ENCODE peak calls at places on chromosomes 5 and 9, in six cellular contexts. One of them, this sample, is unnamed.

GRCh38 chr9:137423001-137423809 is at the start of the genes EXD3 and NOXA1:
- DNase-seq in WERI-Rb-1: peak
- DNase-seq in upper lobe of right lung: peak
- DNase-seq in mucosa of descending colon: peak
- DNase-seq in pancreas: peak
- DNase-seq in HL-60: peak
- DNase-seq in this sample: peak

GRCh38 chr9:111178361-111179043 is 140.2 kb upstream of the LPAR1 start:
- DNase-seq in upper lobe of right lung: no peak
- DNase-seq in pancreas: no peak
- DNase-seq in mucosa of descending colon: no peak
- DNase-seq in HL-60: no peak
- DNase-seq in WERI-Rb-1: no peak
- DNase-seq in this sample: no peak

GRCh38 chr5:179228341-179229121 is 116.7 kb downstream of the ADAMTS2 start:
- DNase-seq in HL-60: no peak
- DNase-seq in upper lobe of right lung: peak
- DNase-seq in pancreas: no peak
- DNase-seq in WERI-Rb-1: peak
- DNase-seq in mucosa of descending colon: no peak
- DNase-seq in this sample: no peak

GRCh38 chr5:59798862-59799667 is 94.5 kb downstream of the PDE4D start:
- DNase-seq in HL-60: no peak
- DNase-seq in pancreas: peak
- DNase-seq in mucosa of descending colon: peak
- DNase-seq in upper lobe of right lung: no peak
- DNase-seq in WERI-Rb-1: no peak
- DNase-seq in this sample: peak

GRCh38 chr9:112757300-112757883 is 6.8 kb downstream of the SNX30 start:
- DNase-seq in WERI-Rb-1: no peak
- DNase-seq in mucosa of descending colon: no peak
- DNase-seq in HL-60: no peak
- DNase-seq in upper lobe of right lung: no peak
- DNase-seq in pancreas: no peak
- DNase-seq in this sample: peak

GRCh38 chr5:151581841-151582583 is 9.1 kb downstream of the FAT2 start:
- DNase-seq in upper lobe of right lung: no peak
- DNase-seq in mucosa of descending colon: no peak
- DNase-seq in HL-60: no peak
- DNase-seq in WERI-Rb-1: peak
- DNase-seq in pancreas: no peak
- DNase-seq in this sample: peak

GRCh38 chr5:65927497-65928340 is 1.3 kb downstream of the ERBIN start:
- DNase-seq in pancreas: no peak
- DNase-seq in mucosa of descending colon: peak
- DNase-seq in HL-60: peak
- DNase-seq in upper lobe of right lung: no peak
- DNase-seq in WERI-Rb-1: no peak
- DNase-seq in this sample: peak

GRCh38 chr5:149228610-149229297 is 42.9 kb upstream of the AFAP1L1 start:
- DNase-seq in pancreas: peak
- DNase-seq in mucosa of descending colon: peak
- DNase-seq in WERI-Rb-1: no peak
- DNase-seq in HL-60: no peak
- DNase-seq in upper lobe of right lung: no peak
- DNase-seq in this sample: peak

GRCh38 chr5:1343931-1344901 is 683 bp downstream of the CLPTM1L start:
- DNase-seq in upper lobe of right lung: no peak
- DNase-seq in pancreas: peak
- DNase-seq in mucosa of descending colon: peak
- DNase-seq in HL-60: no peak
- DNase-seq in WERI-Rb-1: peak
- DNase-seq in this sample: peak

GRCh38 chr9:4141201-4141750 is 158.6 kb downstream of the GLIS3 start:
- DNase-seq in HL-60: no peak
- DNase-seq in upper lobe of right lung: no peak
- DNase-seq in WERI-Rb-1: no peak
- DNase-seq in pancreas: no peak
- DNase-seq in mucosa of descending colon: no peak
- DNase-seq in this sample: no peak

GRCh38 chr5:52623291-52623690 is 164.4 kb upstream of the ITGA1 start:
- DNase-seq in HL-60: no peak
- DNase-seq in upper lobe of right lung: no peak
- DNase-seq in WERI-Rb-1: no peak
- DNase-seq in mucosa of descending colon: no peak
- DNase-seq in pancreas: no peak
- DNase-seq in this sample: no peak

GRCh38 chr5:96285823-96286222 is 147.2 kb downstream of the PCSK1 start:
- DNase-seq in WERI-Rb-1: no peak
- DNase-seq in upper lobe of right lung: no peak
- DNase-seq in pancreas: no peak
- DNase-seq in mucosa of descending colon: no peak
- DNase-seq in HL-60: no peak
- DNase-seq in this sample: no peak

GRCh38 chr9:126327016-126327749 is 554 bp downstream of the MVB12B start:
- DNase-seq in pancreas: peak
- DNase-seq in upper lobe of right lung: peak
- DNase-seq in mucosa of descending colon: peak
- DNase-seq in WERI-Rb-1: peak
- DNase-seq in HL-60: no peak
- DNase-seq in this sample: no peak

GRCh38 chr9:125538092-125538473 is 168.9 kb downstream of the MAPKAP1 start:
- DNase-seq in upper lobe of right lung: no peak
- DNase-seq in mucosa of descending colon: peak
- DNase-seq in WERI-Rb-1: no peak
- DNase-seq in pancreas: peak
- DNase-seq in HL-60: no peak
- DNase-seq in this sample: peak

GRCh38 chr9:5459289-5459829 is 9.0 kb downstream of the CD274 start:
- DNase-seq in pancreas: no peak
- DNase-seq in upper lobe of right lung: no peak
- DNase-seq in HL-60: peak
- DNase-seq in mucosa of descending colon: no peak
- DNase-seq in WERI-Rb-1: no peak
- DNase-seq in this sample: peak

GRCh38 chr5:152264656-152265055 is 140.4 kb downstream of the NMUR2 start:
- DNase-seq in mucosa of descending colon: no peak
- DNase-seq in upper lobe of right lung: no peak
- DNase-seq in HL-60: no peak
- DNase-seq in pancreas: no peak
- DNase-seq in WERI-Rb-1: no peak
- DNase-seq in this sample: peak

GRCh38 chr9:110847661-110848060 is 179.1 kb downstream of the MUSK start:
- DNase-seq in HL-60: no peak
- DNase-seq in WERI-Rb-1: no peak
- DNase-seq in pancreas: no peak
- DNase-seq in upper lobe of right lung: no peak
- DNase-seq in mucosa of descending colon: no peak
- DNase-seq in this sample: no peak

GRCh38 chr5:162654661-162655406 is 587.3 kb downstream of the GABRG2 start:
- DNase-seq in WERI-Rb-1: no peak
- DNase-seq in HL-60: no peak
- DNase-seq in upper lobe of right lung: no peak
- DNase-seq in pancreas: no peak
- DNase-seq in mucosa of descending colon: no peak
- DNase-seq in this sample: no peak

GRCh38 chr9:77021289-77021927 is 2.0 kb downstream of the FOXB2 start:
- DNase-seq in WERI-Rb-1: no peak
- DNase-seq in pancreas: no peak
- DNase-seq in upper lobe of right lung: no peak
- DNase-seq in HL-60: no peak
- DNase-seq in mucosa of descending colon: no peak
- DNase-seq in this sample: no peak

GRCh38 chr5:78530342-78531096 is 118.1 kb downstream of the LHFPL2 start:
- DNase-seq in mucosa of descending colon: no peak
- DNase-seq in WERI-Rb-1: no peak
- DNase-seq in upper lobe of right lung: no peak
- DNase-seq in HL-60: no peak
- DNase-seq in pancreas: peak
- DNase-seq in this sample: peak

GRCh38 chr9:78030553-78031270 is 899 bp downstream of the GNAQ start:
- DNase-seq in pancreas: peak
- DNase-seq in mucosa of descending colon: peak
- DNase-seq in upper lobe of right lung: peak
- DNase-seq in WERI-Rb-1: peak
- DNase-seq in HL-60: peak
- DNase-seq in this sample: peak
- H3K4me3 ChIP-seq in pancreas: peak
- H3K4me3 ChIP-seq in mucosa of descending colon: peak
- H3K4me3 ChIP-seq in upper lobe of right lung: peak
- H3K4me3 ChIP-seq in WERI-Rb-1: peak
- H3K4me3 ChIP-seq in HL-60: peak
- H3K4me3 ChIP-seq in this sample: peak

GRCh38 chr5:72956324-72957140 is 691 bp downstream of the FCHO2 start:
- DNase-seq in pancreas: peak
- DNase-seq in WERI-Rb-1: peak
- DNase-seq in mucosa of descending colon: peak
- DNase-seq in upper lobe of right lung: peak
- DNase-seq in HL-60: peak
- DNase-seq in this sample: peak

GRCh38 chr5:72957337-72957736 is 1.5 kb downstream of the FCHO2 start:
- DNase-seq in upper lobe of right lung: no peak
- DNase-seq in HL-60: no peak
- DNase-seq in pancreas: no peak
- DNase-seq in mucosa of descending colon: no peak
- DNase-seq in WERI-Rb-1: no peak
- DNase-seq in this sample: no peak

GRCh38 chr5:72955768-72956323 is at the start of gene FCHO2:
- DNase-seq in HL-60: peak
- DNase-seq in WERI-Rb-1: peak
- DNase-seq in mucosa of descending colon: peak
- DNase-seq in upper lobe of right lung: peak
- DNase-seq in pancreas: peak
- DNase-seq in this sample: peak

GRCh38 chr5:72954389-72954788 is 1.5 kb upstream of the FCHO2 start:
- DNase-seq in mucosa of descending colon: no peak
- DNase-seq in pancreas: no peak
- DNase-seq in upper lobe of right lung: no peak
- DNase-seq in HL-60: no peak
- DNase-seq in WERI-Rb-1: no peak
- DNase-seq in this sample: no peak

DNA sequence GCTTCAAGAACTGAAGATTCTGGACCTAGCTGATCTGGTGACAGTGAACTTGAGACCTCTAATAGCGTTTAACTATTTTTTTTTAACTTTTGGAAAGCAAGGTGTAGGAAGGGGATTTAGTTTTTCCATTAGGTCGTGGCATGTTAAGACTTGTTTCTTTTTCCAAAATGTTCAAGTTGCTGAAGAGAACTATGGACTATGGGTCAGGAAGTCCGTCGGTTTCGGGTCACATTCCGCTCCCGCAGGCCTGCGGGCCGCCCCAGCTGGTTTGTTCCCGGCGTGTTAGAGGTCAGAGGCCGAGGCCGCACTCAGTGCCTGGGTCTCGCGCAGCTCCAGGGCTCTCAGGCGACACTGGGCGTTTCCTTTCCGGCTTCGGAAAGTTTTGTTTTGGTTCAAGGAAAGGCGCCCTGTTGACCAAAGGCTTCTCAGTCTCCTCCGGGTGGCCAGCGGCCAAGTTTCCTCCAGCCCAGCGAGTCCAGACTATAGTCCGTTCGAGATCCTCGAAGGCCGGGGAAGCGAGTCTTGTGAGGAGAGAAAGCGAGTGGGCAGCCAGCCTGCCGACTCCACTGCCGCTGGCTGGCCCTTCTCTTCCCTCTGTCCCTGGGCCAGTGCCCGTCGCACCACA is 586 bp upstream of the FCHO2 start:
- DNase-seq in WERI-Rb-1: no peak
- DNase-seq in HL-60: peak
- DNase-seq in mucosa of descending colon: peak
- DNase-seq in pancreas: no peak
- DNase-seq in upper lobe of right lung: peak
- DNase-seq in this sample: peak
- H3K4me3 ChIP-seq in WERI-Rb-1: peak
- H3K4me3 ChIP-seq in HL-60: peak
- H3K4me3 ChIP-seq in mucosa of descending colon: peak
- H3K4me3 ChIP-seq in pancreas: peak
- H3K4me3 ChIP-seq in upper lobe of right lung: peak
- H3K4me3 ChIP-seq in this sample: peak

GRCh38 chr5:143396353-143396940 is 7.0 kb downstream of the NR3C1 start:
- DNase-seq in WERI-Rb-1: no peak
- DNase-seq in upper lobe of right lung: no peak
- DNase-seq in mucosa of descending colon: no peak
- DNase-seq in pancreas: no peak
- DNase-seq in HL-60: no peak
- DNase-seq in this sample: no peak

GRCh38 chr5:143398451-143399237 is 4.8 kb downstream of the NR3C1 start:
- DNase-seq in mucosa of descending colon: no peak
- DNase-seq in upper lobe of right lung: no peak
- DNase-seq in pancreas: no peak
- DNase-seq in WERI-Rb-1: no peak
- DNase-seq in HL-60: no peak
- DNase-seq in this sample: no peak

GRCh38 chr5:143398053-143398355 is 5.5 kb downstream of the NR3C1 start:
- DNase-seq in upper lobe of right lung: no peak
- DNase-seq in HL-60: no peak
- DNase-seq in pancreas: no peak
- DNase-seq in mucosa of descending colon: no peak
- DNase-seq in WERI-Rb-1: no peak
- DNase-seq in this sample: no peak

GRCh38 chr5:143395638-143396352 is 7.7 kb downstream of the NR3C1 start:
- DNase-seq in pancreas: no peak
- DNase-seq in mucosa of descending colon: no peak
- DNase-seq in WERI-Rb-1: no peak
- DNase-seq in HL-60: no peak
- DNase-seq in upper lobe of right lung: no peak
- DNase-seq in this sample: peak

GRCh38 chr5:143397302-143398052 is 6.0 kb downstream of the NR3C1 start:
- DNase-seq in HL-60: no peak
- DNase-seq in pancreas: no peak
- DNase-seq in upper lobe of right lung: no peak
- DNase-seq in mucosa of descending colon: no peak
- DNase-seq in WERI-Rb-1: no peak
- DNase-seq in this sample: no peak
- H3K4me3 ChIP-seq in HL-60: no peak
- H3K4me3 ChIP-seq in pancreas: peak
- H3K4me3 ChIP-seq in upper lobe of right lung: peak
- H3K4me3 ChIP-seq in mucosa of descending colon: no peak
- H3K4me3 ChIP-seq in WERI-Rb-1: no peak
- H3K4me3 ChIP-seq in this sample: peak

DNA sequence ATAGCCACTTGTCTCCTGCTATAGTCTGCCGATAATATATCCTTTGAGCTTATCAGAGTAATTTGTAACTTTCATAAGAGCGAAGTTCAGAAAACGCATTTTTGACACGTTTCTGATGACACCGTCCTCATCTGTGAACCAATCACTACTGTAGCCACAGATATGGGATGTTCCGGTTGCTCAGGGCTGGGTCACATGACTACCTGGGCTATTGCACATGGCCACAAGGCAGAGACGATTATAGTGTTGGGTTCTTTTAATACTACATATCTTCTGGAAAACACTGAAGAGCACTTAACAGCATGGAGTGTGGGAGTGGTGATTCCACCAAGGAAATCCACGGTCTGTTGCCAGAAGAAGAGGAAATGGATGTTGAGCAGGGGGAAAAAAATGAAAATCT is 115.0 kb upstream of the ADRA1B start:
- DNase-seq in upper lobe of right lung: no peak
- DNase-seq in pancreas: no peak
- DNase-seq in HL-60: no peak
- DNase-seq in mucosa of descending colon: no peak
- DNase-seq in WERI-Rb-1: no peak
- DNase-seq in this sample: no peak
- H3K4me3 ChIP-seq in upper lobe of right lung: no peak
- H3K4me3 ChIP-seq in pancreas: no peak
- H3K4me3 ChIP-seq in HL-60: no peak
- H3K4me3 ChIP-seq in mucosa of descending colon: no peak
- H3K4me3 ChIP-seq in WERI-Rb-1: no peak
- H3K4me3 ChIP-seq in this sample: no peak

GRCh38 chr5:141825241-141825671 is 53.0 kb downstream of the PCDH1 start:
- DNase-seq in mucosa of descending colon: no peak
- DNase-seq in WERI-Rb-1: no peak
- DNase-seq in upper lobe of right lung: no peak
- DNase-seq in pancreas: no peak
- DNase-seq in HL-60: no peak
- DNase-seq in this sample: no peak
- H3K4me3 ChIP-seq in mucosa of descending colon: no peak
- H3K4me3 ChIP-seq in WERI-Rb-1: no peak
- H3K4me3 ChIP-seq in upper lobe of right lung: no peak
- H3K4me3 ChIP-seq in pancreas: no peak
- H3K4me3 ChIP-seq in HL-60: no peak
- H3K4me3 ChIP-seq in this sample: no peak